ENCODE peak calls at places on chromosome 19, in nine cellular contexts. X is dorsolateral prefrontal cortex, L is PC-9, A is adrenal gland, G is transverse colon, V is uterus, I is fibroblast of mammary gland, C is BE2C, F is ovary. W is an unnamed sample.

GRCh38 chr19:3450796-3451411 is 29.4 kb downstream of the SMIM24 start:
- DNase-seq in X (no peak), L (peak; percentile 73), A (peak; percentile 96), G (peak; percentile 61), V (peak; percentile 93), I (peak; percentile 100), C (no peak), F (no peak), W (peak; percentile 99)

GRCh38 chr19:40521276-40521675 is 54.5 kb downstream of the SPTBN4 start:
- DNase-seq in X (no peak), L (peak; percentile 42), A (no peak), G (no peak), V (no peak), I (peak; percentile 44), C (peak; percentile 37), F (no peak), W (peak; percentile 43)

GRCh38 chr19:19417618-19418270 is 12.3 kb downstream of the GATAD2A start:
- DNase-seq in X (no peak), L (no peak), A (peak; percentile 74), G (no peak), V (no peak), I (no peak), C (no peak), F (no peak), W (no peak)

GRCh38 chr19:11538232-11539036 is at the start of gene CNN1:
- DNase-seq in X (no peak), L (no peak), A (peak; percentile 77), G (peak; percentile 75), V (peak; percentile 97), I (peak; percentile 25), C (peak; percentile 53), F (peak; percentile 86), W (peak; percentile 76)

GRCh38 chr19:42919757-42920079 is 2.0 kb upstream of the PSG6 start:
- DNase-seq in X (no peak), L (no peak), A (no peak), G (no peak), V (no peak), I (no peak), C (no peak), F (no peak), W (no peak)

GRCh38 chr19:2239173-2239572 is 2.5 kb downstream of the SF3A2 start:
- DNase-seq in X (no peak), L (no peak), A (no peak), G (no peak), V (no peak), I (no peak), C (no peak), F (no peak), W (no peak)

GRCh38 chr19:13225085-13225484 is 74.9 kb downstream of the IER2 start:
- DNase-seq in X (no peak), L (no peak), A (no peak), G (no peak), V (no peak), I (no peak), C (no peak), F (no peak), W (no peak)

GRCh38 chr19:42512743-42513304 is 15.5 kb downstream of the CEACAM1 start:
- DNase-seq in X (no peak), L (no peak), A (no peak), G (no peak), V (no peak), I (no peak), C (no peak), F (no peak), W (no peak)

GRCh38 chr19:52599241-52599640 is 29.2 kb downstream of the ZNF701 start:
- DNase-seq in X (no peak), L (no peak), A (no peak), G (no peak), V (no peak), I (no peak), C (no peak), F (no peak), W (no peak)

GRCh38 chr19:35870798-35871197 is 2.4 kb downstream of the APLP1 start:
- DNase-seq in X (no peak), L (no peak), A (no peak), G (no peak), V (no peak), I (no peak), C (no peak), F (no peak), W (no peak)

GRCh38 chr19:11754663-11755062 is 12.1 kb upstream of the ZNF441 start:
- DNase-seq in X (no peak), L (no peak), A (no peak), G (no peak), V (no peak), I (no peak), C (no peak), F (no peak), W (no peak)

GRCh38 chr19:31214086-31214485 is 135.2 kb downstream of the TSHZ3 start:
- DNase-seq in X (no peak), L (peak; percentile 35), A (peak; percentile 77), G (peak; percentile 69), V (peak; percentile 49), I (peak; percentile 99), C (peak; percentile 40), F (no peak), W (peak; percentile 100)

GRCh38 chr19:16067205-16067938 is 8.9 kb upstream of the TPM4 start:
- DNase-seq in X (no peak), L (peak; percentile 70), A (peak; percentile 83), G (peak; percentile 82), V (peak; percentile 92), I (peak; percentile 90), C (no peak), F (peak; percentile 85), W (peak; percentile 88)

GRCh38 chr19:5718032-5718578 is 1.8 kb downstream of the LONP1 start:
- DNase-seq in X (no peak), L (no peak), A (peak; percentile 76), G (no peak), V (no peak), I (peak; percentile 53), C (no peak), F (no peak), W (peak; percentile 55)

GRCh38 chr19:43798546-43799409 is 3.5 kb downstream of the LYPD5 start:
- DNase-seq in X (no peak), L (peak; percentile 89), A (peak; percentile 53), G (peak; percentile 69), V (no peak), I (no peak), C (no peak), F (no peak), W (no peak)

GRCh38 chr19:48571378-48572162 is 19.6 kb downstream of the SULT2B1 start:
- DNase-seq in X (no peak), L (no peak), A (no peak), G (no peak), V (no peak), I (no peak), C (no peak), F (no peak), W (no peak)

GRCh38 chr19:48573163-48573505 is 21.2 kb downstream of the SULT2B1 start:
- DNase-seq in X (no peak), L (no peak), A (no peak), G (no peak), V (no peak), I (no peak), C (no peak), F (no peak), W (no peak)

GRCh38 chr19:48569814-48570213 is 17.8 kb downstream of the SULT2B1 start:
- DNase-seq in X (no peak), L (no peak), A (no peak), G (no peak), V (no peak), I (peak; percentile 65), C (no peak), F (no peak), W (peak; percentile 56)

GRCh38 chr19:48565090-48565489 is 13.1 kb downstream of the SULT2B1 start:
- DNase-seq in X (no peak), L (peak; percentile 31), A (no peak), G (no peak), V (no peak), I (peak; percentile 70), C (no peak), F (no peak), W (peak; percentile 60)

GRCh38 chr19:48568345-48568886 is 16.4 kb downstream of the SULT2B1 start:
- DNase-seq in X (peak; percentile 26), L (peak; percentile 83), A (peak; percentile 94), G (peak; percentile 73), V (peak; percentile 81), I (peak; percentile 91), C (peak; percentile 87), F (peak; percentile 76), W (peak; percentile 92)
- H3K4me3 ChIP-seq in X (peak overlapping the region; percentile 35), L (peak overlapping the region; percentile 32), A (no peak overlapping the region), G (no peak overlapping the region), V (no peak overlapping the region), I (peak overlapping the region; percentile 12), C (peak overlapping the region; percentile 41), F (no peak overlapping the region), W (peak overlapping the region; percentile 9)

GRCh38 chr19:34418300-34418699 is 9.9 kb upstream of the UBA2 start:
- DNase-seq in X (no peak), L (no peak), A (no peak), G (no peak), V (no peak), I (no peak), C (no peak), F (no peak), W (no peak)

GRCh38 chr19:34411216-34411615 is 7.0 kb downstream of the PDCD2L start:
- DNase-seq in X (no peak), L (no peak), A (peak; percentile 27), G (no peak), V (no peak), I (no peak), C (no peak), F (no peak), W (no peak)

GRCh38 chr19:34416021-34416545 is 11.9 kb downstream of the PDCD2L start:
- DNase-seq in X (no peak), L (no peak), A (no peak), G (no peak), V (no peak), I (no peak), C (no peak), F (no peak), W (no peak)
- TF ChIP-seq CTCF in X (no peak), L (no peak), A (no peak), G (no peak), V (no peak), I (no peak), C (no peak), F (no peak), W (no peak)

DNA sequence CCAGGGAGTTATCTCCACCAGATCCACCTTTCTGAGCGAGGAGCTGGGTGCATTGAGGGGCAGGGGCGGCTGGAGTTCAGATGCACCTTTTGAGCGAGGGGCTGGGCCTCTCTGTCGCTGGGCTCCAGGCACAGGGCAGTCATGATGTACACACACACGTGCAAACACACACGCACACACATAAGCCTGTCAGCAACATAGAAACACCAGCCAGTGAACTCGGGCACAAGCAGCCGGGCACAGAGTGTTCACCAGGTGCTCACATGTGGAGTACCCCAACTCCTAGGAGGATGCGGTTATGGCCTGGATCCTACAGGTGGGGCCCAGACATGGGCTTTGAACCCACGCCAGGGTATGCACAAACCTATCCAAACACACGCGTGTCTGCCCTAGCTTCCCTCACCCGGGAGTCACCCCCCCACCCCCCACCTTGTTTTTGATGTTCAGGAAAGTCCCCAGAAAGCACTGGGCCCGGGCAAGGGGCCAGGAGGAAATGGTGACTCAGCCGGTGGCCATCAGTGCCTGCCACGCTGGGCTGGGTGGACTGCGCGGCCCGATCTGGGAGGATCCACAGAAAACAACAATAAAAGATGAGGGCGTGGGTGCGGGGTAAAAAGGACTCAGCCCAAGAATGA is 13.3 kb downstream of the ARRDC2 start:
- DNase-seq in X (peak; percentile 69), L (peak; percentile 77), A (peak; percentile 94), G (peak; percentile 78), V (peak; percentile 81), I (peak; percentile 80), C (no peak), F (peak; percentile 62), W (peak; percentile 82)
- H3K4me3 ChIP-seq in X (peak overlapping the region; percentile 40), L (peak overlapping the region; percentile 56), A (no peak overlapping the region), G (no peak overlapping the region), V (no peak overlapping the region), I (no peak overlapping the region), C (no peak overlapping the region), F (no peak overlapping the region), W (peak overlapping the region; percentile 4)

GRCh38 chr19:51511353-51511752 is 9.8 kb upstream of the SIGLEC12 start:
- DNase-seq in X (no peak), L (no peak), A (no peak), G (no peak), V (no peak), I (peak; percentile 15), C (peak; percentile 28), F (no peak), W (no peak)
- TF ChIP-seq CTCF in X (no peak), L (peak; percentile 38), A (no peak), G (no peak), V (no peak), I (peak; percentile 25), C (peak; percentile 47), F (no peak), W (peak; percentile 25)